ENCODE peak calls at places on chromosomes 2 and 18, in five cellular contexts. B is gastroesophageal sphincter; Z is activated naive CD8-positive, alpha-beta T cell treated with anti-CD3 and anti-CD28 coated beads, Interleukin-2, amount 50 U/mL, for 24 hours; E is left colon; J is SK-N-SH treated with all-trans-retinoic acid at 6 μM for 48 hours. S is an unnamed sample.

GRCh38 chr2:197037863-197038398 is 111.4 kb upstream of the PGAP1 start:
- ATAC-seq in J (no peak), E (no peak), Z (peak), B (no peak), S (no peak)

GRCh38 chr18:62001396-62001795 is 108.6 kb upstream of the RNF152 start:
- ATAC-seq in J (no peak), E (no peak), Z (no peak), B (no peak), S (no peak)

GRCh38 chr2:59967691-59968090 is 585.8 kb downstream of the BCL11A start:
- ATAC-seq in B (no peak), E (no peak), J (no peak), Z (no peak), S (no peak)

GRCh38 chr2:73970268-73970803 is 14.4 kb upstream of the TET3 start:
- ATAC-seq in J (peak), B (no peak), E (no peak), Z (no peak), S (no peak)

GRCh38 chr2:200635251-200635650 is 49.4 kb downstream of the AOX1 start:
- ATAC-seq in E (no peak), Z (no peak), B (peak), J (no peak), S (no peak)

GRCh38 chr2:223051580-223052375 is at the start of gene KCNE4:
- ATAC-seq in Z (no peak), J (no peak), E (peak), B (no peak), S (no peak)

GRCh38 chr18:54946149-54946581 is 13.1 kb downstream of the CCDC68 start:
- ATAC-seq in J (peak), B (no peak), E (peak), Z (peak), S (no peak)

GRCh38 chr2:187499941-187500532 is 52.0 kb upstream of the CALCRL start:
- ATAC-seq in B (peak), E (peak), Z (peak), J (peak), S (no peak)

GRCh38 chr2:235463893-235464292 is 29.9 kb upstream of the AGAP1 start:
- ATAC-seq in Z (no peak), J (no peak), E (no peak), B (no peak), S (no peak)

GRCh38 chr2:2362181-2362580 is 31.1 kb upstream of the MYT1L start:
- ATAC-seq in J (no peak), Z (no peak), B (no peak), E (no peak), S (no peak)